ENCODE peak calls at places on chromosomes 16 and 17, in six cellular contexts. One of them, this sample, is unnamed.

GRCh38 chr17:40058151-40058784 is 4.1 kb upstream of the MED24 start:
- DNase-seq in T-helper 1 cell: no peak
- DNase-seq in A549: no peak
- DNase-seq in transverse colon: no peak
- DNase-seq in HFF-Myc: no peak
- DNase-seq in lower lobe of right lung: no peak
- DNase-seq in this sample: no peak

GRCh38 chr17:42979511-42980273 is at the start of gene PTGES3L:
- DNase-seq in T-helper 1 cell: no peak
- DNase-seq in A549: peak; percentile 57
- DNase-seq in transverse colon: peak; percentile 63
- DNase-seq in HFF-Myc: no peak
- DNase-seq in lower lobe of right lung: peak; percentile 54
- DNase-seq in this sample: no peak

GRCh38 chr17:57597531-57598453 is 147.3 kb downstream of the CCDC182 start:
- DNase-seq in T-helper 1 cell: peak; percentile 28
- DNase-seq in A549: peak; percentile 86
- DNase-seq in transverse colon: peak; percentile 73
- DNase-seq in HFF-Myc: peak; percentile 49
- DNase-seq in lower lobe of right lung: peak; percentile 59
- DNase-seq in this sample: peak; percentile 76

GRCh38 chr17:9427460-9428315 is 147.9 kb downstream of the STX8 start:
- DNase-seq in T-helper 1 cell: no peak
- DNase-seq in A549: no peak
- DNase-seq in transverse colon: no peak
- DNase-seq in HFF-Myc: no peak
- DNase-seq in lower lobe of right lung: no peak
- DNase-seq in this sample: no peak

GRCh38 chr17:62062313-62062712 is 2.8 kb downstream of the MED13 start:
- DNase-seq in T-helper 1 cell: no peak
- DNase-seq in A549: no peak
- DNase-seq in transverse colon: no peak
- DNase-seq in HFF-Myc: no peak
- DNase-seq in lower lobe of right lung: no peak
- DNase-seq in this sample: no peak

GRCh38 chr17:78664476-78665384 is 87.5 kb upstream of the DNAH17 start:
- DNase-seq in T-helper 1 cell: no peak
- DNase-seq in A549: no peak
- DNase-seq in transverse colon: no peak
- DNase-seq in HFF-Myc: no peak
- DNase-seq in lower lobe of right lung: no peak
- DNase-seq in this sample: no peak

GRCh38 chr17:9816472-9816871 is 5.4 kb downstream of the GSG1L2 start:
- DNase-seq in T-helper 1 cell: no peak
- DNase-seq in A549: no peak
- DNase-seq in transverse colon: no peak
- DNase-seq in HFF-Myc: no peak
- DNase-seq in lower lobe of right lung: no peak
- DNase-seq in this sample: no peak

GRCh38 chr17:57343717-57344116 is 87.4 kb downstream of the MSI2 start:
- DNase-seq in T-helper 1 cell: no peak
- DNase-seq in A549: no peak
- DNase-seq in transverse colon: no peak
- DNase-seq in HFF-Myc: no peak
- DNase-seq in lower lobe of right lung: no peak
- DNase-seq in this sample: no peak

GRCh38 chr16:87569601-87570559 is 32.4 kb upstream of the JPH3 start:
- DNase-seq in T-helper 1 cell: no peak
- DNase-seq in A549: no peak
- DNase-seq in transverse colon: no peak
- DNase-seq in HFF-Myc: no peak
- DNase-seq in lower lobe of right lung: no peak
- DNase-seq in this sample: no peak

GRCh38 chr16:85491798-85492616 is 121.1 kb upstream of the GSE1 start:
- DNase-seq in T-helper 1 cell: no peak
- DNase-seq in A549: no peak
- DNase-seq in transverse colon: peak; percentile 52
- DNase-seq in HFF-Myc: no peak
- DNase-seq in lower lobe of right lung: peak; percentile 86
- DNase-seq in this sample: peak; percentile 95

GRCh38 chr16:88855736-88856121 is 1.0 kb downstream of the GALNS start:
- DNase-seq in T-helper 1 cell: no peak
- DNase-seq in A549: no peak
- DNase-seq in transverse colon: no peak
- DNase-seq in HFF-Myc: no peak
- DNase-seq in lower lobe of right lung: no peak
- DNase-seq in this sample: no peak

GRCh38 chr16:9364721-9365693 is 273.6 kb downstream of the HAPSTR1 start:
- DNase-seq in T-helper 1 cell: no peak
- DNase-seq in A549: no peak
- DNase-seq in transverse colon: peak; percentile 66
- DNase-seq in HFF-Myc: no peak
- DNase-seq in lower lobe of right lung: peak; percentile 51
- DNase-seq in this sample: no peak

GRCh38 chr17:72426948-72427760 is 306.3 kb downstream of the SOX9 start:
- DNase-seq in T-helper 1 cell: no peak
- DNase-seq in A549: no peak
- DNase-seq in transverse colon: peak; percentile 88
- DNase-seq in HFF-Myc: no peak
- DNase-seq in lower lobe of right lung: no peak
- DNase-seq in this sample: peak; percentile 36

GRCh38 chr16:87331241-87331801 is 14.1 kb upstream of the C16orf95 start:
- DNase-seq in T-helper 1 cell: no peak
- DNase-seq in A549: no peak
- DNase-seq in transverse colon: no peak
- DNase-seq in HFF-Myc: no peak
- DNase-seq in lower lobe of right lung: peak; percentile 42
- DNase-seq in this sample: no peak

GRCh38 chr17:50904522-50905459 is 38.6 kb upstream of the TOB1 start:
- DNase-seq in T-helper 1 cell: no peak
- DNase-seq in A549: no peak
- DNase-seq in transverse colon: peak; percentile 48
- DNase-seq in HFF-Myc: no peak
- DNase-seq in lower lobe of right lung: peak; percentile 63
- DNase-seq in this sample: peak; percentile 87

GRCh38 chr16:89144681-89145080 is 26.9 kb upstream of the CDH15 start:
- DNase-seq in T-helper 1 cell: no peak
- DNase-seq in A549: no peak
- DNase-seq in transverse colon: no peak
- DNase-seq in HFF-Myc: no peak
- DNase-seq in lower lobe of right lung: peak; percentile 21
- DNase-seq in this sample: no peak

GRCh38 chr16:67280090-67281015 is 1.0 kb downstream of the PLEKHG4 start:
- DNase-seq in T-helper 1 cell: no peak
- DNase-seq in A549: no peak
- DNase-seq in transverse colon: no peak
- DNase-seq in HFF-Myc: no peak
- DNase-seq in lower lobe of right lung: no peak
- DNase-seq in this sample: no peak

GRCh38 chr17:72004476-72005331 is 116.1 kb upstream of the SOX9 start:
- DNase-seq in T-helper 1 cell: no peak
- DNase-seq in A549: no peak
- DNase-seq in transverse colon: no peak
- DNase-seq in HFF-Myc: no peak
- DNase-seq in lower lobe of right lung: no peak
- DNase-seq in this sample: no peak

GRCh38 chr16:89221604-89222003 is 4.1 kb downstream of the ZNF778 start:
- DNase-seq in T-helper 1 cell: no peak
- DNase-seq in A549: no peak
- DNase-seq in transverse colon: no peak
- DNase-seq in HFF-Myc: no peak
- DNase-seq in lower lobe of right lung: no peak
- DNase-seq in this sample: no peak

GRCh38 chr16:10616744-10617640 is 36.6 kb upstream of the EMP2 start:
- DNase-seq in T-helper 1 cell: no peak
- DNase-seq in A549: no peak
- DNase-seq in transverse colon: peak; percentile 82
- DNase-seq in HFF-Myc: no peak
- DNase-seq in lower lobe of right lung: peak; percentile 83
- DNase-seq in this sample: peak; percentile 73